ENCODE peak calls at places on chromosomes 16 and 17, in six cellular contexts. M is astrocyte, S is nucleus accumbens, N is T-cell, H is HEK293T, V is NCI-H1092. F is an unnamed sample.

GRCh38 chr17:31758646-31759045 is 100.4 kb downstream of the COPRS start:
- DNase-seq in M (peak; percentile 45), S (no peak), N (no peak), H (no peak), V (no peak), F (no peak)

GRCh38 chr17:49646391-49647255 is 31.3 kb downstream of the SPOP start:
- DNase-seq in M (peak; percentile 88), S (no peak), N (no peak), H (no peak), V (no peak), F (peak; percentile 83)

GRCh38 chr16:4410335-4411075 is 5.9 kb downstream of the CORO7 start:
- DNase-seq in M (peak; percentile 89), S (peak; percentile 65), N (no peak), H (no peak), V (peak; percentile 69), F (peak; percentile 67)

GRCh38 chr16:84898447-84898846 is 78.7 kb downstream of the CRISPLD2 start:
- DNase-seq in M (no peak), S (no peak), N (no peak), H (no peak), V (no peak), F (peak; percentile 37)

GRCh38 chr16:12874135-12874534 is 27.3 kb upstream of the SHISA9 start:
- DNase-seq in M (peak; percentile 22), S (no peak), N (no peak), H (no peak), V (no peak), F (peak; percentile 33)

GRCh38 chr17:82863941-82864720 is 24.3 kb upstream of the ZNF750 start:
- DNase-seq in M (peak; percentile 89), S (no peak), N (peak; percentile 95), H (no peak), V (no peak), F (peak; percentile 80)

GRCh38 chr17:15266325-15266950 is 1.3 kb upstream of the PMP22 start:
- DNase-seq in M (no peak), S (no peak), N (no peak), H (no peak), V (no peak), F (no peak)

GRCh38 chr16:76318565-76318964 is 41.4 kb downstream of the CNTNAP4 start:
- DNase-seq in M (no peak), S (no peak), N (no peak), H (no peak), V (no peak), F (no peak)

GRCh38 chr16:65044861-65045260 is 77.0 kb downstream of the CDH11 start:
- DNase-seq in M (peak; percentile 92), S (no peak), N (no peak), H (no peak), V (no peak), F (peak; percentile 81)

GRCh38 chr17:12664894-12665262 is 812 bp upstream of the MYOCD start:
- DNase-seq in M (no peak), S (no peak), N (no peak), H (no peak), V (no peak), F (no peak)

GRCh38 chr16:28012031-28012445 is 51.5 kb downstream of the GSG1L start:
- DNase-seq in M (peak; percentile 20), S (no peak), N (no peak), H (no peak), V (no peak), F (peak; percentile 17)

GRCh38 chr17:80889897-80890550 is 101.6 kb upstream of the CHMP6 start:
- DNase-seq in M (no peak), S (no peak), N (no peak), H (no peak), V (no peak), F (no peak)

GRCh38 chr16:59192551-59193199 is 458.6 kb upstream of the GOT2 start:
- DNase-seq in M (peak; percentile 4), S (no peak), N (no peak), H (peak; percentile 9), V (no peak), F (peak; percentile 20)

GRCh38 chr17:40536731-40537171 is 28.5 kb downstream of the CCR7 start:
- DNase-seq in M (no peak), S (no peak), N (no peak), H (no peak), V (no peak), F (no peak)

GRCh38 chr17:4948997-4949320 is 629 bp upstream of the PFN1 start:
- DNase-seq in M (peak; percentile 73), S (no peak), N (peak; percentile 71), H (peak; percentile 83), V (peak; percentile 54), F (no peak)

GRCh38 chr17:76474894-76475293 is 7.5 kb downstream of the AANAT start:
- DNase-seq in M (no peak), S (no peak), N (no peak), H (no peak), V (no peak), F (no peak)

GRCh38 chr16:8567355-8568230 is 22.7 kb downstream of the TMEM114 start:
- DNase-seq in M (peak; percentile 66), S (peak; percentile 62), N (peak; percentile 74), H (peak; percentile 84), V (peak; percentile 83), F (peak; percentile 88)

GRCh38 chr16:78258651-78259050 is 159.2 kb downstream of the WWOX start:
- DNase-seq in M (no peak), S (no peak), N (no peak), H (peak; percentile 18), V (no peak), F (no peak)

GRCh38 chr17:66547170-66547865 is 244.9 kb downstream of the PRKCA start:
- DNase-seq in M (no peak), S (no peak), N (no peak), H (no peak), V (no peak), F (no peak)

GRCh38 chr16:2235695-2236361 is 416 bp upstream of the DNASE1L2 start:
- DNase-seq in M (no peak), S (no peak), N (no peak), H (no peak), V (no peak), F (no peak)

GRCh38 chr17:40177275-40177874 is at the start of gene RAPGEFL1:
- DNase-seq in M (peak; percentile 30), S (peak; percentile 53), N (peak; percentile 81), H (no peak), V (peak; percentile 23), F (peak; percentile 63)

GRCh38 chr17:1545618-1546017 is 17.0 kb downstream of the PITPNA start:
- DNase-seq in M (no peak), S (no peak), N (no peak), H (no peak), V (no peak), F (no peak)

GRCh38 chr17:41773190-41773588 is 13.3 kb downstream of the JUP start:
- DNase-seq in M (peak; percentile 86), S (no peak), N (no peak), H (peak; percentile 47), V (no peak), F (peak; percentile 91)

GRCh38 chr17:66531826-66532439 is 229.5 kb downstream of the PRKCA start:
- DNase-seq in M (no peak), S (no peak), N (no peak), H (no peak), V (no peak), F (no peak)

GRCh38 chr16:85162478-85163277 is 50.4 kb upstream of the CIBAR2 start:
- DNase-seq in M (peak; percentile 82), S (no peak), N (no peak), H (no peak), V (no peak), F (peak; percentile 70)

GRCh38 chr17:68255731-68256538 is 8.1 kb downstream of the AMZ2 start:
- DNase-seq in M (no peak), S (no peak), N (no peak), H (no peak), V (no peak), F (no peak)

GRCh38 chr17:42414782-42415409 is 8.2 kb downstream of the CAVIN1 start:
- DNase-seq in M (no peak), S (no peak), N (peak; percentile 61), H (peak; percentile 3), V (no peak), F (no peak)

GRCh38 chr16:68642436-68643064 is 2.6 kb upstream of the CDH3 start:
- DNase-seq in M (peak; percentile 50), S (no peak), N (no peak), H (no peak), V (peak; percentile 39), F (peak; percentile 19)

GRCh38 chr17:41211845-41212466 is 14.5 kb upstream of the KRTAP9-2 start:
- DNase-seq in M (peak; percentile 35), S (no peak), N (no peak), H (no peak), V (peak; percentile 41), F (no peak)

GRCh38 chr16:49620158-49620867 is 235.6 kb downstream of the ZNF423 start:
- DNase-seq in M (peak; percentile 62), S (no peak), N (no peak), H (no peak), V (no peak), F (peak; percentile 76)

GRCh38 chr17:40286473-40286872 is 1.2 kb upstream of the CDC6 start:
- DNase-seq in M (no peak), S (no peak), N (no peak), H (no peak), V (no peak), F (no peak)

GRCh38 chr17:9183297-9183696 is 162.0 kb downstream of the NTN1 start:
- DNase-seq in M (no peak), S (no peak), N (no peak), H (no peak), V (no peak), F (no peak)

GRCh38 chr16:67942200-67942509 is 1.8 kb downstream of the LCAT start:
- DNase-seq in M (no peak), S (peak; percentile 42), N (no peak), H (peak; percentile 69), V (no peak), F (peak; percentile 22)

GRCh38 chr16:53991181-53992056 is 287.5 kb downstream of the FTO start:
- DNase-seq in M (peak; percentile 80), S (no peak), N (no peak), H (peak; percentile 34), V (peak; percentile 70), F (peak; percentile 42)

GRCh38 chr16:66857437-66857836 is 13.2 kb downstream of the CA7 start:
- DNase-seq in M (no peak), S (no peak), N (no peak), H (no peak), V (no peak), F (no peak)

GRCh38 chr16:26992661-26993365 is 73.9 kb upstream of the C16orf82 start:
- DNase-seq in M (no peak), S (no peak), N (no peak), H (no peak), V (no peak), F (no peak)

GRCh38 chr16:24617502-24617901 is 78.1 kb downstream of the RBBP6 start:
- DNase-seq in M (no peak), S (no peak), N (no peak), H (no peak), V (no peak), F (no peak)

GRCh38 chr16:51994597-51994996 is 552.3 kb downstream of the TOX3 start:
- DNase-seq in M (no peak), S (no peak), N (no peak), H (no peak), V (peak; percentile 67), F (no peak)